ENCODE peak calls at places on chromosomes 7 and 10, in ten cellular contexts. E is HEK293T; B is H9; Z is stimulated activated CD4-positive, alpha-beta T cell treated with anti-CD3 and anti-CD28 coated beads, Interleukin-4, amount 100 ng/mL, for 4 hours; U is body of pancreas; C is NCI-H446; O is globus pallidus; L is HFF-Myc; J is cardiac fibroblast; D is OCI-M1. K is an unnamed sample.

GRCh38 chr10:52283174-52283573 is 30.9 kb upstream of the DKK1 start:
- DNase-seq in U (no peak), B (no peak), D (no peak), J (peak; percentile 76), C (no peak), O (no peak), E (no peak), L (no peak), Z (no peak), K (no peak)

GRCh38 chr10:53886325-53887300 is 914.4 kb downstream of the PCDH15 start:
- DNase-seq in L (no peak), D (peak; percentile 35), C (no peak), O (no peak), U (no peak), E (no peak), Z (no peak), B (no peak), J (no peak), K (no peak)

GRCh38 chr10:76393875-76394706 is 962.7 kb downstream of the LRMDA start:
- DNase-seq in B (no peak), D (no peak), C (no peak), O (no peak), J (peak; percentile 59), Z (no peak), U (no peak), L (no peak), E (no peak), K (no peak)

GRCh38 chr10:99714446-99714845 is 17.5 kb downstream of the COX15 start:
- DNase-seq in L (no peak), O (no peak), U (no peak), B (no peak), D (no peak), Z (no peak), E (no peak), C (no peak), J (no peak), K (no peak)

GRCh38 chr7:32179567-32179966 is 109.4 kb upstream of the PDE1C start:
- DNase-seq in E (no peak), O (no peak), C (no peak), Z (no peak), D (no peak), B (no peak), L (no peak), J (no peak), U (no peak), K (no peak)

GRCh38 chr10:88810196-88810961 is 7.8 kb downstream of the LIPM start:
- DNase-seq in D (peak; percentile 81), E (peak; percentile 58), B (peak; percentile 38), C (peak; percentile 42), J (peak; percentile 85), Z (no peak), O (peak; percentile 11), L (peak; percentile 62), U (peak; percentile 21), K (peak; percentile 46)

GRCh38 chr7:158117341-158118222 is 470.0 kb downstream of the PTPRN2 start:
- DNase-seq in C (no peak), J (no peak), L (no peak), B (no peak), U (no peak), Z (no peak), D (no peak), E (no peak), O (no peak), K (no peak)

GRCh38 chr7:87592300-87592699 is 8.4 kb downstream of the ABCB1 start:
- DNase-seq in D (no peak), J (no peak), E (no peak), L (no peak), Z (no peak), B (no peak), O (no peak), C (no peak), U (no peak), K (no peak)

GRCh38 chr10:12849351-12850181 is 151.9 kb downstream of the CCDC3 start:
- DNase-seq in O (no peak), J (no peak), C (peak; percentile 69), D (no peak), U (no peak), B (no peak), Z (no peak), L (no peak), E (no peak), K (no peak)

GRCh38 chr7:127396184-127396583 is 3.7 kb upstream of the ZNF800 start:
- DNase-seq in D (peak; percentile 80), U (no peak), J (peak; percentile 33), E (peak; percentile 22), Z (no peak), O (no peak), C (no peak), L (no peak), B (peak; percentile 33), K (no peak)

GRCh38 chr10:97821308-97822038 is 28.2 kb upstream of the GOLGA7B start:
- DNase-seq in J (no peak), Z (no peak), B (peak; percentile 46), U (no peak), E (no peak), L (no peak), O (no peak), C (no peak), D (no peak), K (no peak)

GRCh38 chr10:91051834-91052233 is 130.9 kb upstream of the ANKRD1 start:
- DNase-seq in E (no peak), C (peak; percentile 93), O (peak; percentile 76), B (no peak), D (no peak), J (peak; percentile 15), U (no peak), Z (no peak), L (no peak), K (no peak)

GRCh38 chr7:129222064-129222463 is 2.8 kb upstream of the AHCYL2 start:
- DNase-seq in C (no peak), L (no peak), E (no peak), O (no peak), Z (no peak), J (no peak), D (peak; percentile 19), U (no peak), B (no peak), K (no peak)

GRCh38 chr10:71708301-71708703 is 11.3 kb downstream of the C10orf105 start:
- DNase-seq in U (peak; percentile 34), C (peak; percentile 32), B (peak; percentile 88), O (peak; percentile 51), D (peak; percentile 78), Z (peak; percentile 70), J (peak; percentile 43), E (peak; percentile 78), L (no peak), K (no peak)

GRCh38 chr10:31808258-31809218 is 120.1 kb downstream of the ARHGAP12 start:
- DNase-seq in B (no peak), L (peak; percentile 53), E (peak; percentile 8), U (no peak), J (peak; percentile 86), O (peak; percentile 71), Z (no peak), D (peak; percentile 87), C (peak; percentile 66), K (peak; percentile 70)

GRCh38 chr10:12728569-12728968 is 272.9 kb downstream of the CCDC3 start:
- DNase-seq in D (no peak), J (no peak), E (no peak), B (no peak), O (no peak), C (no peak), L (no peak), Z (no peak), U (no peak), K (no peak)

GRCh38 chr10:24822557-24822956 is 98.9 kb upstream of the ARHGAP21 start:
- DNase-seq in L (no peak), J (no peak), U (no peak), Z (no peak), E (no peak), B (no peak), O (no peak), D (no peak), C (no peak), K (no peak)

GRCh38 chr7:20558963-20559716 is 56.3 kb upstream of the ABCB5 start:
- DNase-seq in O (no peak), E (no peak), L (no peak), U (no peak), D (no peak), J (no peak), Z (no peak), B (peak; percentile 35), C (no peak), K (no peak)

GRCh38 chr10:90742189-90742588 is 115.7 kb downstream of the HTR7 start:
- DNase-seq in B (no peak), O (peak; percentile 12), U (no peak), Z (no peak), C (no peak), J (peak; percentile 78), D (peak; percentile 72), L (peak; percentile 60), E (no peak), K (peak; percentile 55)

GRCh38 chr10:33212061-33212748 is 122.3 kb downstream of the NRP1 start:
- DNase-seq in U (no peak), O (no peak), J (peak; percentile 58), C (no peak), L (no peak), B (no peak), D (no peak), Z (no peak), E (no peak), K (no peak)

GRCh38 chr7:130918129-130919052 is 184.4 kb upstream of the KLF14 start:
- DNase-seq in U (no peak), C (no peak), D (no peak), L (no peak), O (no peak), E (no peak), B (no peak), J (no peak), Z (no peak), K (no peak)

GRCh38 chr7:50832744-50833143 is 50.0 kb upstream of the GRB10 start:
- DNase-seq in D (peak; percentile 52), O (no peak), L (no peak), J (peak; percentile 52), B (no peak), U (no peak), C (no peak), E (no peak), Z (no peak), K (no peak)

GRCh38 chr7:151076863-151077704 is 3.5 kb downstream of the FASTK start:
- DNase-seq in Z (no peak), E (peak; percentile 62), D (no peak), J (no peak), O (no peak), B (peak; percentile 81), C (peak; percentile 13), U (no peak), L (no peak), K (no peak)

GRCh38 chr10:63798599-63799498 is 277.6 kb downstream of the REEP3 start:
- DNase-seq in L (peak; percentile 27), D (no peak), B (no peak), C (no peak), U (peak; percentile 51), Z (no peak), E (no peak), J (peak; percentile 98), O (peak; percentile 7), K (peak; percentile 72)

GRCh38 chr10:68327889-68328786 is 3.7 kb upstream of the HNRNPH3 start:
- DNase-seq in B (no peak), Z (no peak), U (no peak), O (peak; percentile 90), D (peak; percentile 95), L (no peak), E (peak; percentile 25), J (peak; percentile 82), C (peak; percentile 26), K (peak; percentile 69)

GRCh38 chr10:72309290-72310240 is 35.8 kb downstream of the DDIT4 start:
- DNase-seq in L (no peak), B (no peak), E (no peak), J (peak; percentile 40), D (no peak), U (no peak), C (no peak), Z (no peak), O (peak; percentile 80), K (no peak)

GRCh38 chr10:110413903-110414562 is 83.7 kb upstream of the DUSP5 start:
- DNase-seq in Z (no peak), E (no peak), B (no peak), U (no peak), D (no peak), C (no peak), J (peak; percentile 46), O (no peak), L (no peak), K (no peak)

GRCh38 chr7:152479595-152479994 is 43.8 kb upstream of the KMT2C start:
- DNase-seq in D (no peak), O (no peak), B (no peak), C (no peak), Z (no peak), L (no peak), U (no peak), J (no peak), E (no peak), K (no peak)

K was measured in GM04504.